ENCODE peak calls at places on chromosomes 11 and 22, in seven cellular contexts. One of them, this sample, is unnamed.
A peak's percentile ranks its signal among the peaks of the same experiment; 100 is the strongest.

GRCh38 chr11:63686912-63687311 is 5.6 kb downstream of the RTN3 start:
- DNase-seq in HCT116: no peak
- DNase-seq in T47D: no peak
- DNase-seq in GM12878: no peak
- DNase-seq in H1: no peak
- DNase-seq in SK-N-SH: no peak
- DNase-seq in K562: no peak
- DNase-seq in this sample: no peak

GRCh38 chr22:40631925-40632324 is 4.6 kb downstream of the MRTFA start:
- DNase-seq in SK-N-SH: no peak
- DNase-seq in H1: no peak
- DNase-seq in GM12878: no peak
- DNase-seq in HCT116: no peak
- DNase-seq in T47D: no peak
- DNase-seq in K562: no peak
- DNase-seq in this sample: no peak

GRCh38 chr22:25351631-25352293 is 132.3 kb downstream of the CRYBB2 start:
- DNase-seq in H1: no peak
- DNase-seq in GM12878: no peak
- DNase-seq in SK-N-SH: no peak
- DNase-seq in T47D: no peak
- DNase-seq in K562: no peak
- DNase-seq in HCT116: no peak
- DNase-seq in this sample: no peak

GRCh38 chr11:2458321-2458720 is 13.5 kb downstream of the KCNQ1 start:
- DNase-seq in HCT116: no peak
- DNase-seq in GM12878: no peak
- DNase-seq in K562: no peak
- DNase-seq in SK-N-SH: no peak
- DNase-seq in T47D: no peak
- DNase-seq in H1: no peak
- DNase-seq in this sample: no peak

GRCh38 chr11:70872950-70873735 is 379.2 kb downstream of the SHANK2 start:
- DNase-seq in SK-N-SH: no peak
- DNase-seq in T47D: no peak
- DNase-seq in K562: no peak
- DNase-seq in H1: peak; percentile 10
- DNase-seq in HCT116: no peak
- DNase-seq in GM12878: no peak
- DNase-seq in this sample: no peak

GRCh38 chr11:85718126-85718943 is 32.3 kb upstream of the CCDC89 start:
- DNase-seq in H1: no peak
- DNase-seq in HCT116: no peak
- DNase-seq in SK-N-SH: no peak
- DNase-seq in T47D: no peak
- DNase-seq in K562: no peak
- DNase-seq in GM12878: no peak
- DNase-seq in this sample: no peak

GRCh38 chr11:9219115-9219514 is 46.0 kb downstream of the DENND5A start:
- DNase-seq in H1: no peak
- DNase-seq in HCT116: no peak
- DNase-seq in SK-N-SH: no peak
- DNase-seq in GM12878: no peak
- DNase-seq in T47D: no peak
- DNase-seq in K562: no peak
- DNase-seq in this sample: no peak

GRCh38 chr11:34146866-34147265 is 41.4 kb downstream of the NAT10 start:
- DNase-seq in HCT116: no peak
- DNase-seq in H1: no peak
- DNase-seq in SK-N-SH: no peak
- DNase-seq in GM12878: no peak
- DNase-seq in K562: no peak
- DNase-seq in T47D: no peak
- DNase-seq in this sample: no peak

GRCh38 chr11:31903225-31904074 is 92.3 kb upstream of the PAX6 start:
- DNase-seq in K562: no peak
- DNase-seq in H1: no peak
- DNase-seq in GM12878: no peak
- DNase-seq in SK-N-SH: no peak
- DNase-seq in T47D: no peak
- DNase-seq in HCT116: no peak
- DNase-seq in this sample: no peak

GRCh38 chr11:103824116-103824515 is 212.3 kb upstream of the DDI1 start:
- DNase-seq in SK-N-SH: no peak
- DNase-seq in T47D: no peak
- DNase-seq in H1: no peak
- DNase-seq in HCT116: no peak
- DNase-seq in GM12878: no peak
- DNase-seq in K562: no peak
- DNase-seq in this sample: no peak

GRCh38 chr11:116932182-116932581 is 94.8 kb upstream of the APOA1 start:
- DNase-seq in H1: no peak
- DNase-seq in HCT116: no peak
- DNase-seq in SK-N-SH: no peak
- DNase-seq in K562: no peak
- DNase-seq in GM12878: no peak
- DNase-seq in T47D: no peak
- DNase-seq in this sample: no peak

GRCh38 chr22:46473896-46474557 is 63.4 kb downstream of the CELSR1 start:
- DNase-seq in GM12878: no peak
- DNase-seq in T47D: no peak
- DNase-seq in HCT116: no peak
- DNase-seq in K562: no peak
- DNase-seq in H1: no peak
- DNase-seq in SK-N-SH: no peak
- DNase-seq in this sample: no peak

GRCh38 chr11:104531075-104531474 is 367.1 kb upstream of the PDGFD start:
- DNase-seq in H1: peak; percentile 10
- DNase-seq in HCT116: no peak
- DNase-seq in GM12878: no peak
- DNase-seq in T47D: no peak
- DNase-seq in K562: peak; percentile 1
- DNase-seq in SK-N-SH: no peak
- DNase-seq in this sample: peak; percentile 0

GRCh38 chr22:50268655-50269113 is 1.5 kb downstream of the MAPK11 start:
- DNase-seq in SK-N-SH: no peak
- DNase-seq in H1: no peak
- DNase-seq in T47D: peak; percentile 81
- DNase-seq in K562: no peak
- DNase-seq in GM12878: no peak
- DNase-seq in HCT116: no peak
- DNase-seq in this sample: no peak

GRCh38 chr11:9765320-9766101 is 101.6 kb downstream of the SWAP70 start:
- DNase-seq in HCT116: no peak
- DNase-seq in SK-N-SH: no peak
- DNase-seq in GM12878: no peak
- DNase-seq in T47D: no peak
- DNase-seq in H1: no peak
- DNase-seq in K562: no peak
- DNase-seq in this sample: peak; percentile 92

GRCh38 chr11:1411301-1411700 is 21.6 kb downstream of the BRSK2 start:
- DNase-seq in H1: no peak
- DNase-seq in HCT116: no peak
- DNase-seq in K562: no peak
- DNase-seq in GM12878: no peak
- DNase-seq in T47D: no peak
- DNase-seq in SK-N-SH: peak; percentile 57
- DNase-seq in this sample: no peak

GRCh38 chr11:87030458-87031054 is 7.2 kb upstream of the TMEM135 start:
- DNase-seq in HCT116: no peak
- DNase-seq in T47D: peak; percentile 75
- DNase-seq in SK-N-SH: no peak
- DNase-seq in GM12878: no peak
- DNase-seq in H1: no peak
- DNase-seq in K562: peak; percentile 48
- DNase-seq in this sample: peak; percentile 29

GRCh38 chr11:94455861-94456260 is 37.8 kb downstream of the MRE11 start:
- DNase-seq in HCT116: peak; percentile 38
- DNase-seq in H1: no peak
- DNase-seq in T47D: peak; percentile 24
- DNase-seq in SK-N-SH: no peak
- DNase-seq in GM12878: no peak
- DNase-seq in K562: no peak
- DNase-seq in this sample: no peak

GRCh38 chr22:45889093-45889538 is 87.8 kb downstream of the WNT7B start:
- DNase-seq in GM12878: no peak
- DNase-seq in H1: no peak
- DNase-seq in HCT116: no peak
- DNase-seq in K562: no peak
- DNase-seq in T47D: no peak
- DNase-seq in SK-N-SH: no peak
- DNase-seq in this sample: no peak

GRCh38 chr22:35275580-35275979 is 18.3 kb downstream of the HMGXB4 start:
- DNase-seq in GM12878: no peak
- DNase-seq in T47D: no peak
- DNase-seq in SK-N-SH: no peak
- DNase-seq in H1: no peak
- DNase-seq in K562: no peak
- DNase-seq in HCT116: no peak
- DNase-seq in this sample: no peak

GRCh38 chr11:74506823-74507222 is 13.3 kb upstream of the LIPT2 start:
- DNase-seq in K562: no peak
- DNase-seq in H1: no peak
- DNase-seq in SK-N-SH: no peak
- DNase-seq in HCT116: no peak
- DNase-seq in GM12878: no peak
- DNase-seq in T47D: peak; percentile 64
- DNase-seq in this sample: no peak

GRCh38 chr11:67486481-67487195 is 3.8 kb downstream of the AIP start:
- DNase-seq in GM12878: peak; percentile 87
- DNase-seq in H1: no peak
- DNase-seq in SK-N-SH: no peak
- DNase-seq in T47D: no peak
- DNase-seq in HCT116: no peak
- DNase-seq in K562: no peak
- DNase-seq in this sample: no peak

GRCh38 chr11:58493676-58494075 is 14.2 kb downstream of the OR5B21 start:
- DNase-seq in T47D: no peak
- DNase-seq in GM12878: no peak
- DNase-seq in H1: no peak
- DNase-seq in SK-N-SH: no peak
- DNase-seq in K562: no peak
- DNase-seq in HCT116: no peak
- DNase-seq in this sample: no peak

GRCh38 chr11:8251767-8252295 is 11.8 kb downstream of the LMO1 start:
- DNase-seq in HCT116: no peak
- DNase-seq in T47D: no peak
- DNase-seq in GM12878: no peak
- DNase-seq in H1: no peak
- DNase-seq in K562: no peak
- DNase-seq in SK-N-SH: no peak
- DNase-seq in this sample: no peak

GRCh38 chr11:118958577-118958976 is 2.5 kb downstream of the UPK2 start:
- DNase-seq in HCT116: no peak
- DNase-seq in SK-N-SH: no peak
- DNase-seq in H1: no peak
- DNase-seq in T47D: no peak
- DNase-seq in K562: no peak
- DNase-seq in GM12878: no peak
- DNase-seq in this sample: no peak

GRCh38 chr11:68670208-68670992 is 13.9 kb upstream of the GAL start:
- DNase-seq in K562: no peak
- DNase-seq in GM12878: no peak
- DNase-seq in H1: no peak
- DNase-seq in SK-N-SH: no peak
- DNase-seq in T47D: no peak
- DNase-seq in HCT116: no peak
- DNase-seq in this sample: no peak

GRCh38 chr22:23110922-23111527 is 30.8 kb downstream of the RSPH14 start:
- DNase-seq in T47D: no peak
- DNase-seq in GM12878: no peak
- DNase-seq in HCT116: no peak
- DNase-seq in H1: no peak
- DNase-seq in K562: peak; percentile 70
- DNase-seq in SK-N-SH: no peak
- DNase-seq in this sample: no peak

GRCh38 chr22:48934446-48934845 is 893.2 kb downstream of the BRD1 start:
- DNase-seq in HCT116: no peak
- DNase-seq in H1: no peak
- DNase-seq in K562: no peak
- DNase-seq in T47D: no peak
- DNase-seq in GM12878: no peak
- DNase-seq in SK-N-SH: no peak
- DNase-seq in this sample: no peak

GRCh38 chr11:19519912-19520641 is 192.6 kb upstream of the NAV2 start:
- DNase-seq in SK-N-SH: peak; percentile 66
- DNase-seq in T47D: no peak
- DNase-seq in GM12878: no peak
- DNase-seq in K562: no peak
- DNase-seq in HCT116: no peak
- DNase-seq in H1: no peak
- DNase-seq in this sample: no peak
- TF ChIP-seq JUND in SK-N-SH: no peak
- TF ChIP-seq JUND in T47D: no peak
- TF ChIP-seq JUND in GM12878: no peak
- TF ChIP-seq JUND in K562: no peak
- TF ChIP-seq JUND in HCT116: no peak
- TF ChIP-seq JUND in H1: no peak
- TF ChIP-seq JUND in this sample: no peak

GRCh38 chr11:114340311-114341131 is 44.3 kb downstream of the NNMT start:
- DNase-seq in GM12878: no peak
- DNase-seq in T47D: peak; percentile 85
- DNase-seq in SK-N-SH: peak; percentile 39
- DNase-seq in K562: peak; percentile 78
- DNase-seq in H1: no peak
- DNase-seq in HCT116: peak; percentile 51
- DNase-seq in this sample: peak; percentile 30
- TF ChIP-seq JUND in GM12878: no peak
- TF ChIP-seq JUND in T47D: no peak
- TF ChIP-seq JUND in SK-N-SH: no peak
- TF ChIP-seq JUND in K562: peak; percentile 68
- TF ChIP-seq JUND in H1: no peak
- TF ChIP-seq JUND in HCT116: no peak
- TF ChIP-seq JUND in this sample: no peak

DNA sequence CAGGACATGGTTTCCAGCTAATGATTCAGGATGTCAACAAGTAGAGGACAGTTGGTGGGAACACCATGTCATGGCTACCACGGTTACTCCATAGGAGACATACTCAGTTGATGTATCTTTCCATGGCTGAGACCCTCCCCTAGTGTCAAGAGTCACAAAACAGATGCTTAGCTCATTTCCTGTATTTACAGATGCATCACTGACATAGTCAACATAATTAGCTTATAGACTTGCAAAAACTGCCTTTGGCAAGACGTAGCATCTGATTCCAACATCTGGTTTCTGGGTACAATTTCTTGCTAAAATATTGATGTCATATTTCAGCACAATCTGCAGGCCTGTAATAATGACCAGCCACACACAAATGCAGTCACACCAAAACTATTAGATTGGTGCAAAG is 550.3 kb downstream of the FAM181B start:
- DNase-seq in GM12878: no peak
- DNase-seq in HCT116: no peak
- DNase-seq in H1: no peak
- DNase-seq in K562: no peak
- DNase-seq in T47D: no peak
- DNase-seq in SK-N-SH: peak; percentile 61
- DNase-seq in this sample: no peak
- TF ChIP-seq JUND in GM12878: no peak
- TF ChIP-seq JUND in HCT116: no peak
- TF ChIP-seq JUND in H1: no peak
- TF ChIP-seq JUND in K562: no peak
- TF ChIP-seq JUND in T47D: no peak
- TF ChIP-seq JUND in SK-N-SH: no peak
- TF ChIP-seq JUND in this sample: no peak

GRCh38 chr22:18079706-18080230 is 2.0 kb downstream of the PEX26 start:
- DNase-seq in GM12878: no peak
- DNase-seq in T47D: no peak
- DNase-seq in H1: no peak
- DNase-seq in HCT116: no peak
- DNase-seq in SK-N-SH: no peak
- DNase-seq in K562: no peak
- DNase-seq in this sample: no peak
- TF ChIP-seq JUND in GM12878: no peak
- TF ChIP-seq JUND in T47D: no peak
- TF ChIP-seq JUND in H1: no peak
- TF ChIP-seq JUND in HCT116: no peak
- TF ChIP-seq JUND in SK-N-SH: no peak
- TF ChIP-seq JUND in K562: no peak
- TF ChIP-seq JUND in this sample: no peak